ENCODE peak calls at places on chromosomes 1 and 21, in ten cellular contexts. One of them, this sample, is unnamed.
A peak's percentile ranks its signal among the peaks of the same experiment; 100 is the strongest.

GRCh38 chr1:60923287-60924110 is 158.9 kb upstream of the NFIA start:
- DNase-seq in HT1080: no peak
- DNase-seq in SW480: no peak
- DNase-seq in tibial artery: no peak
- DNase-seq in ecto neural progenitor cell: no peak
- DNase-seq in activated naive CD4-positive, alpha-beta T cell treated with Interleukin-2 at 50 U/mL for 16 hours: no peak
- DNase-seq in GM03348: no peak
- DNase-seq in stimulated activated CD4-positive, alpha-beta T cell treated with anti-CD3 and anti-CD28 coated beads, Interleukin-15, amount 100 ng/mL, for 1 hour: no peak
- DNase-seq in epithelial cell of esophagus: no peak
- DNase-seq in activated CD4-positive, alpha-beta T cell treated with anti-CD3 and anti-CD28 coated beads, Interleukin-2, amount 50 U/mL, for 1 hour: no peak
- DNase-seq in this sample: no peak

GRCh38 chr1:239677362-239677761 is 291.0 kb downstream of the CHRM3 start:
- DNase-seq in activated CD4-positive, alpha-beta T cell treated with anti-CD3 and anti-CD28 coated beads, Interleukin-2, amount 50 U/mL, for 1 hour: no peak
- DNase-seq in SW480: no peak
- DNase-seq in tibial artery: no peak
- DNase-seq in HT1080: peak; percentile 37
- DNase-seq in activated naive CD4-positive, alpha-beta T cell treated with Interleukin-2 at 50 U/mL for 16 hours: no peak
- DNase-seq in epithelial cell of esophagus: no peak
- DNase-seq in GM03348: no peak
- DNase-seq in ecto neural progenitor cell: no peak
- DNase-seq in stimulated activated CD4-positive, alpha-beta T cell treated with anti-CD3 and anti-CD28 coated beads, Interleukin-15, amount 100 ng/mL, for 1 hour: no peak
- DNase-seq in this sample: no peak

GRCh38 chr1:154290921-154291320 is 18.5 kb downstream of the HAX1 start:
- DNase-seq in SW480: no peak
- DNase-seq in HT1080: no peak
- DNase-seq in epithelial cell of esophagus: no peak
- DNase-seq in ecto neural progenitor cell: no peak
- DNase-seq in GM03348: no peak
- DNase-seq in stimulated activated CD4-positive, alpha-beta T cell treated with anti-CD3 and anti-CD28 coated beads, Interleukin-15, amount 100 ng/mL, for 1 hour: no peak
- DNase-seq in activated CD4-positive, alpha-beta T cell treated with anti-CD3 and anti-CD28 coated beads, Interleukin-2, amount 50 U/mL, for 1 hour: no peak
- DNase-seq in activated naive CD4-positive, alpha-beta T cell treated with Interleukin-2 at 50 U/mL for 16 hours: no peak
- DNase-seq in tibial artery: no peak
- DNase-seq in this sample: no peak

GRCh38 chr1:230507671-230508407 is 81.7 kb upstream of the PGBD5 start:
- DNase-seq in tibial artery: no peak
- DNase-seq in activated CD4-positive, alpha-beta T cell treated with anti-CD3 and anti-CD28 coated beads, Interleukin-2, amount 50 U/mL, for 1 hour: no peak
- DNase-seq in epithelial cell of esophagus: peak; percentile 61
- DNase-seq in stimulated activated CD4-positive, alpha-beta T cell treated with anti-CD3 and anti-CD28 coated beads, Interleukin-15, amount 100 ng/mL, for 1 hour: no peak
- DNase-seq in GM03348: peak; percentile 27
- DNase-seq in ecto neural progenitor cell: no peak
- DNase-seq in activated naive CD4-positive, alpha-beta T cell treated with Interleukin-2 at 50 U/mL for 16 hours: no peak
- DNase-seq in HT1080: no peak
- DNase-seq in SW480: peak; percentile 76
- DNase-seq in this sample: peak; percentile 77

GRCh38 chr1:3350441-3351261 is 103.8 kb upstream of the ARHGEF16 start:
- DNase-seq in epithelial cell of esophagus: no peak
- DNase-seq in stimulated activated CD4-positive, alpha-beta T cell treated with anti-CD3 and anti-CD28 coated beads, Interleukin-15, amount 100 ng/mL, for 1 hour: no peak
- DNase-seq in tibial artery: peak; percentile 74
- DNase-seq in activated CD4-positive, alpha-beta T cell treated with anti-CD3 and anti-CD28 coated beads, Interleukin-2, amount 50 U/mL, for 1 hour: no peak
- DNase-seq in SW480: no peak
- DNase-seq in activated naive CD4-positive, alpha-beta T cell treated with Interleukin-2 at 50 U/mL for 16 hours: no peak
- DNase-seq in GM03348: peak; percentile 45
- DNase-seq in HT1080: no peak
- DNase-seq in ecto neural progenitor cell: no peak
- DNase-seq in this sample: no peak

GRCh38 chr1:156065871-156066270 is 4.9 kb downstream of the RAB25 start:
- DNase-seq in activated CD4-positive, alpha-beta T cell treated with anti-CD3 and anti-CD28 coated beads, Interleukin-2, amount 50 U/mL, for 1 hour: no peak
- DNase-seq in ecto neural progenitor cell: no peak
- DNase-seq in epithelial cell of esophagus: no peak
- DNase-seq in GM03348: no peak
- DNase-seq in SW480: no peak
- DNase-seq in HT1080: no peak
- DNase-seq in stimulated activated CD4-positive, alpha-beta T cell treated with anti-CD3 and anti-CD28 coated beads, Interleukin-15, amount 100 ng/mL, for 1 hour: no peak
- DNase-seq in tibial artery: no peak
- DNase-seq in activated naive CD4-positive, alpha-beta T cell treated with Interleukin-2 at 50 U/mL for 16 hours: no peak
- DNase-seq in this sample: no peak

GRCh38 chr1:31932491-31933316 is 5.5 kb downstream of the PTP4A2 start:
- DNase-seq in activated CD4-positive, alpha-beta T cell treated with anti-CD3 and anti-CD28 coated beads, Interleukin-2, amount 50 U/mL, for 1 hour: no peak
- DNase-seq in tibial artery: no peak
- DNase-seq in activated naive CD4-positive, alpha-beta T cell treated with Interleukin-2 at 50 U/mL for 16 hours: no peak
- DNase-seq in GM03348: no peak
- DNase-seq in ecto neural progenitor cell: no peak
- DNase-seq in stimulated activated CD4-positive, alpha-beta T cell treated with anti-CD3 and anti-CD28 coated beads, Interleukin-15, amount 100 ng/mL, for 1 hour: no peak
- DNase-seq in SW480: no peak
- DNase-seq in epithelial cell of esophagus: peak; percentile 57
- DNase-seq in HT1080: peak; percentile 73
- DNase-seq in this sample: peak; percentile 75

GRCh38 chr21:28754127-28754611 is 238.5 kb downstream of the LTN1 start:
- DNase-seq in stimulated activated CD4-positive, alpha-beta T cell treated with anti-CD3 and anti-CD28 coated beads, Interleukin-15, amount 100 ng/mL, for 1 hour: no peak
- DNase-seq in tibial artery: no peak
- DNase-seq in HT1080: no peak
- DNase-seq in SW480: no peak
- DNase-seq in activated naive CD4-positive, alpha-beta T cell treated with Interleukin-2 at 50 U/mL for 16 hours: no peak
- DNase-seq in ecto neural progenitor cell: no peak
- DNase-seq in epithelial cell of esophagus: no peak
- DNase-seq in GM03348: peak; percentile 35
- DNase-seq in activated CD4-positive, alpha-beta T cell treated with anti-CD3 and anti-CD28 coated beads, Interleukin-2, amount 50 U/mL, for 1 hour: no peak
- DNase-seq in this sample: no peak

GRCh38 chr1:54161495-54162168 is 8.8 kb upstream of the CDCP2 start:
- DNase-seq in SW480: no peak
- DNase-seq in epithelial cell of esophagus: no peak
- DNase-seq in activated naive CD4-positive, alpha-beta T cell treated with Interleukin-2 at 50 U/mL for 16 hours: no peak
- DNase-seq in GM03348: no peak
- DNase-seq in ecto neural progenitor cell: no peak
- DNase-seq in HT1080: no peak
- DNase-seq in activated CD4-positive, alpha-beta T cell treated with anti-CD3 and anti-CD28 coated beads, Interleukin-2, amount 50 U/mL, for 1 hour: no peak
- DNase-seq in tibial artery: no peak
- DNase-seq in stimulated activated CD4-positive, alpha-beta T cell treated with anti-CD3 and anti-CD28 coated beads, Interleukin-15, amount 100 ng/mL, for 1 hour: no peak
- DNase-seq in this sample: no peak

GRCh38 chr1:65896721-65897120 is 104.0 kb downstream of the PDE4B start:
- DNase-seq in tibial artery: no peak
- DNase-seq in GM03348: no peak
- DNase-seq in stimulated activated CD4-positive, alpha-beta T cell treated with anti-CD3 and anti-CD28 coated beads, Interleukin-15, amount 100 ng/mL, for 1 hour: no peak
- DNase-seq in HT1080: peak; percentile 44
- DNase-seq in activated CD4-positive, alpha-beta T cell treated with anti-CD3 and anti-CD28 coated beads, Interleukin-2, amount 50 U/mL, for 1 hour: no peak
- DNase-seq in activated naive CD4-positive, alpha-beta T cell treated with Interleukin-2 at 50 U/mL for 16 hours: no peak
- DNase-seq in ecto neural progenitor cell: no peak
- DNase-seq in SW480: no peak
- DNase-seq in epithelial cell of esophagus: no peak
- DNase-seq in this sample: peak; percentile 2

GRCh38 chr1:42925132-42925769 is 33.4 kb downstream of the SLC2A1 start:
- DNase-seq in SW480: peak; percentile 57
- DNase-seq in activated naive CD4-positive, alpha-beta T cell treated with Interleukin-2 at 50 U/mL for 16 hours: no peak
- DNase-seq in epithelial cell of esophagus: peak; percentile 66
- DNase-seq in activated CD4-positive, alpha-beta T cell treated with anti-CD3 and anti-CD28 coated beads, Interleukin-2, amount 50 U/mL, for 1 hour: no peak
- DNase-seq in stimulated activated CD4-positive, alpha-beta T cell treated with anti-CD3 and anti-CD28 coated beads, Interleukin-15, amount 100 ng/mL, for 1 hour: no peak
- DNase-seq in tibial artery: no peak
- DNase-seq in HT1080: no peak
- DNase-seq in ecto neural progenitor cell: no peak
- DNase-seq in GM03348: no peak
- DNase-seq in this sample: peak; percentile 68

GRCh38 chr1:41003127-41003639 is 18.3 kb downstream of the SLFNL1 start:
- DNase-seq in activated naive CD4-positive, alpha-beta T cell treated with Interleukin-2 at 50 U/mL for 16 hours: no peak
- DNase-seq in tibial artery: no peak
- DNase-seq in SW480: no peak
- DNase-seq in HT1080: no peak
- DNase-seq in ecto neural progenitor cell: no peak
- DNase-seq in epithelial cell of esophagus: no peak
- DNase-seq in activated CD4-positive, alpha-beta T cell treated with anti-CD3 and anti-CD28 coated beads, Interleukin-2, amount 50 U/mL, for 1 hour: no peak
- DNase-seq in GM03348: no peak
- DNase-seq in stimulated activated CD4-positive, alpha-beta T cell treated with anti-CD3 and anti-CD28 coated beads, Interleukin-15, amount 100 ng/mL, for 1 hour: no peak
- DNase-seq in this sample: no peak

GRCh38 chr1:105492941-105493340 is 1563.5 kb upstream of the PRMT6 start:
- DNase-seq in stimulated activated CD4-positive, alpha-beta T cell treated with anti-CD3 and anti-CD28 coated beads, Interleukin-15, amount 100 ng/mL, for 1 hour: no peak
- DNase-seq in tibial artery: no peak
- DNase-seq in SW480: no peak
- DNase-seq in epithelial cell of esophagus: peak; percentile 27
- DNase-seq in activated CD4-positive, alpha-beta T cell treated with anti-CD3 and anti-CD28 coated beads, Interleukin-2, amount 50 U/mL, for 1 hour: no peak
- DNase-seq in ecto neural progenitor cell: no peak
- DNase-seq in activated naive CD4-positive, alpha-beta T cell treated with Interleukin-2 at 50 U/mL for 16 hours: no peak
- DNase-seq in HT1080: no peak
- DNase-seq in GM03348: no peak
- DNase-seq in this sample: no peak

GRCh38 chr1:74222701-74223100 is 12.5 kb upstream of the TNNI3K start:
- DNase-seq in GM03348: no peak
- DNase-seq in epithelial cell of esophagus: peak; percentile 50
- DNase-seq in ecto neural progenitor cell: no peak
- DNase-seq in activated naive CD4-positive, alpha-beta T cell treated with Interleukin-2 at 50 U/mL for 16 hours: no peak
- DNase-seq in SW480: no peak
- DNase-seq in activated CD4-positive, alpha-beta T cell treated with anti-CD3 and anti-CD28 coated beads, Interleukin-2, amount 50 U/mL, for 1 hour: no peak
- DNase-seq in HT1080: peak; percentile 29
- DNase-seq in stimulated activated CD4-positive, alpha-beta T cell treated with anti-CD3 and anti-CD28 coated beads, Interleukin-15, amount 100 ng/mL, for 1 hour: no peak
- DNase-seq in tibial artery: no peak
- DNase-seq in this sample: peak; percentile 61

GRCh38 chr1:180505732-180506335 is 3.5 kb upstream of the ACBD6 start:
- DNase-seq in GM03348: no peak
- DNase-seq in tibial artery: no peak
- DNase-seq in epithelial cell of esophagus: peak; percentile 65
- DNase-seq in activated naive CD4-positive, alpha-beta T cell treated with Interleukin-2 at 50 U/mL for 16 hours: no peak
- DNase-seq in ecto neural progenitor cell: no peak
- DNase-seq in SW480: no peak
- DNase-seq in HT1080: no peak
- DNase-seq in stimulated activated CD4-positive, alpha-beta T cell treated with anti-CD3 and anti-CD28 coated beads, Interleukin-15, amount 100 ng/mL, for 1 hour: no peak
- DNase-seq in activated CD4-positive, alpha-beta T cell treated with anti-CD3 and anti-CD28 coated beads, Interleukin-2, amount 50 U/mL, for 1 hour: no peak
- DNase-seq in this sample: peak; percentile 67

GRCh38 chr1:84103197-84103992 is 40.7 kb upstream of the PRKACB start:
- DNase-seq in ecto neural progenitor cell: no peak
- DNase-seq in tibial artery: peak; percentile 23
- DNase-seq in activated naive CD4-positive, alpha-beta T cell treated with Interleukin-2 at 50 U/mL for 16 hours: no peak
- DNase-seq in SW480: peak; percentile 58
- DNase-seq in HT1080: peak; percentile 82
- DNase-seq in activated CD4-positive, alpha-beta T cell treated with anti-CD3 and anti-CD28 coated beads, Interleukin-2, amount 50 U/mL, for 1 hour: no peak
- DNase-seq in stimulated activated CD4-positive, alpha-beta T cell treated with anti-CD3 and anti-CD28 coated beads, Interleukin-15, amount 100 ng/mL, for 1 hour: no peak
- DNase-seq in epithelial cell of esophagus: peak; percentile 88
- DNase-seq in GM03348: peak; percentile 75
- DNase-seq in this sample: peak; percentile 89